ENCODE peak calls at places on chromosomes 5 and 9, in four cellular contexts. G is H1, K is GM12878, Q is HepG2. X is an unnamed sample.

GRCh38 chr5:96747718-96748117 is 60.0 kb downstream of the ERAP1 start:
- DNase-seq in K (no peak), G (no peak), Q (no peak), X (no peak)

GRCh38 chr9:35464056-35465025 is 25.6 kb upstream of the RUSC2 start:
- DNase-seq in Q (no peak), G (no peak), K (no peak), X (no peak)

GRCh38 chr9:76905984-76906861 is at the start of gene PRUNE2:
- DNase-seq in K (no peak), Q (no peak), G (peak; percentile 94), X (peak; percentile 35)

GRCh38 chr5:134136771-134137170 is 22.3 kb downstream of the TCF7 start:
- DNase-seq in K (no peak), G (peak; percentile 39), Q (no peak), X (no peak)

GRCh38 chr9:74478606-74479005 is 18.5 kb upstream of the RORB start:
- DNase-seq in G (no peak), K (no peak), Q (no peak), X (no peak)

GRCh38 chr5:52915176-52915875 is 73.8 kb upstream of the ITGA2 start:
- DNase-seq in Q (peak; percentile 68), G (peak; percentile 59), K (peak; percentile 27), X (peak; percentile 65)

GRCh38 chr5:169581580-169582227 is 1.9 kb upstream of the SPDL1 start:
- DNase-seq in Q (peak; percentile 46), K (no peak), G (peak; percentile 73), X (peak; percentile 39)

GRCh38 chr5:113282470-113282869 is 152.3 kb downstream of the TSSK1B start:
- DNase-seq in K (no peak), Q (no peak), G (no peak), X (no peak)

GRCh38 chr5:139708877-139709586 is 60.9 kb downstream of the CXXC5 start:
- DNase-seq in K (no peak), G (no peak), Q (peak; percentile 75), X (peak; percentile 94)

GRCh38 chr5:10704949-10705621 is 55.9 kb downstream of the DAP start:
- DNase-seq in G (no peak), K (no peak), Q (no peak), X (no peak)

GRCh38 chr9:89187950-89188349 is 9.3 kb upstream of the SHC3 start:
- DNase-seq in Q (no peak), K (no peak), G (no peak), X (no peak)
- H2AFZ ChIP-seq in Q (no peak overlapping the region), K (no peak overlapping the region), G (no peak overlapping the region), X (no peak overlapping the region)

GRCh38 chr5:142277796-142278195 is 47.0 kb downstream of the SPRY4 start:
- DNase-seq in Q (no peak), K (no peak), G (no peak), X (no peak)
- TF ChIP-seq TCF12 in Q (no peak), K (no peak), G (no peak), X (no peak)

GRCh38 chr9:22045423-22045822 is 36.3 kb upstream of the CDKN2B start:
- DNase-seq in G (no peak), Q (no peak), K (no peak), X (no peak)
- TF ChIP-seq YY1 in G (no peak), Q (no peak), K (no peak), X (no peak)

GRCh38 chr5:150660108-150660831 is 781 bp upstream of the MYOZ3 start:
- DNase-seq in K (no peak), G (no peak), Q (no peak), X (peak; percentile 11)

GRCh38 chr5:150661821-150662596 is 958 bp downstream of the MYOZ3 start:
- DNase-seq in G (no peak), Q (no peak), K (no peak), X (no peak)

GRCh38 chr5:150662731-150663516 is 1.9 kb downstream of the MYOZ3 start:
- DNase-seq in G (no peak), K (no peak), Q (no peak), X (no peak)

GRCh38 chr5:150659360-150660107 is 1.5 kb upstream of the MYOZ3 start:
- DNase-seq in Q (no peak), G (no peak), K (no peak), X (peak; percentile 9)

DNA sequence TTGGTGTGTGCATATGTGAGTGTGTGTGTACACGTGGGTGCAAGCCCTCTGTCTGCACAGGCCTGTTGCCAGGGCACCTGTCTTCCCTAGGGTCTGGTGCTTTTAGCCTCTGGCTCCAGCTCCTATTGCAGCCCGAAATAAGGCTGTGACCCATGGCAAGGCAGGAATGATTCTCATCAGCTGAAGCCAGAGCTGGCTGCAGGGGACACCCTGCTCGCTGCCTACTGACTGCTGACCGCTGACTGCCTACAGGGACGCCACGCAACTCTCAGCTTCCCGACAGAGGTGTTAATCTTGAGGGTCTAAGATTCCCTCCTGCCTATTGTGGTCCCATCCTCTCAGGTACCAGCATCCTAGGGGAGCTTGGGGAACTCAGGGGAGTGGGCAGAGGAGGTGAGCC is at the start of gene MYOZ3:
- DNase-seq in G (no peak), Q (no peak), K (no peak), X (peak; percentile 34)
- H2AFZ ChIP-seq in G (peak within 1 kb of the TSS; percentile 36), Q (no peak within 1 kb of the TSS), K (no peak within 1 kb of the TSS), X (no peak within 1 kb of the TSS)

DNA sequence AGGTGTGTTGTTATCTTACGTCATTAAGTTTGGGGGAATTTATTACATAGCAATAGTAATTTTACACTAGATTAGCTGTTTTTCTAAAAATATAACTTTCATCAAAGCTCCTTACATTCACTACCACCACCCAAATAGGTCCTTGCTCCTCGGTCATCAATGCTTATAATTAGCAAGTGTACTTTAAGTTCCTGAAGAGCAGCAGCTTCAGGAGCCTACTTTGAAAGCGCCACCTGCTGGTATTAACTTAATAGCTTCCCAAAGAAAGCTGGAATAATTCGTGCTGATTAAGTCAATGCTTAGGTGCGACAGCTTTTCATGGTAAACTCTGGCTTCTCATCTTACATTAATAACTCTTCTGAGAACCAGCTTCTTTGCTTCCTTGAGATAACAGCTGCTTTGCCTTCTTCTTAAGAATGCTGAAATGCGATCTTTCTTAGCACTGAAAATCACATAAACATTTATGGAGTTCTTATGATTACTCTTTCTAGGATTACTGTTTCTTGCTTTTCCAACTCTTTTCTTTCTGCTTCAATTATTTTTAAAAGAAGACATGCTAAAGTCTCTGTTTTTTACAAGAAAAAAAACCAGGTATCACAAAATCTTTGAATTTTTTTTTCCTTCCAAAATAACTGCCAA is 10.0 kb upstream of the C5 start:
- DNase-seq in G (no peak), Q (peak; percentile 56), K (no peak), X (peak; percentile 47)
- TF ChIP-seq TCF12 in G (no peak), Q (no peak), K (no peak), X (no peak)

DNA sequence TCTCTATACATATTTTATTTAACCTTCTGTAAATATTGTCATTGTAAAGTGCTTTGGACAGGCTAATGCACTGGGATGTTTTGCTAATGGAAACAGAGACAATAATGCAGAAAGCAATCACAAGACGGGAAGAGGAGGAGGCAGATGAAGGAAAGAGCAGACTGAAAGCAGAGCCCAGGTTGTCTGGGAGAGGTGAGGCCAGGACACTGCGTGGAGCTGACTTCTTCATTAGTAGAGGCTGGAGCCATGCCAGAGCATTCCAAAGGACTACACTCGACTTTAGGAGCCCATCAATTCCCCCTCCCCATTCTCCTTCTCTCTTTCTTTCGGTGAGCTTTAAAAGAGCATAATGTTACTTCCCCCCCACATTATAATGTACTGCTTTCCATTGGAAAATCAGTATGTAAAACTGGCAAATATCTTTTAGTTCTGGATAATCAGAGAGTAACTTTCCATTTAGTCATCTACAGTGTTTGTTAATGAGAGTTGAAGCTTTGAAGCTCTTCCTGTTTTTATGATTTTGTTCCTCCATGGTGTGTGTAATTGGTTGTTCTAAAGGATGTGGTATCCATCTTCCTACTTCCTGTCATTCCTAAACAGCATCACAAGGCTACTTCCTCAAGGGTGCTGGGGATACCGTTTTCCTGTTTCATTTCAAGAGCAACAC is 307.4 kb upstream of the MPDZ start:
- DNase-seq in K (no peak), G (no peak), Q (no peak), X (no peak)
- TF ChIP-seq YY1 in K (no peak), G (no peak), Q (no peak), X (no peak)

GRCh38 chr5:109454726-109455505 is 45.1 kb upstream of the PJA2 start:
- DNase-seq in Q (no peak), K (no peak), G (no peak), X (no peak)

GRCh38 chr5:109451161-109451560 is 41.4 kb upstream of the PJA2 start:
- DNase-seq in K (no peak), Q (no peak), G (no peak), X (no peak)

GRCh38 chr5:109452661-109453060 is 42.9 kb upstream of the PJA2 start:
- DNase-seq in K (no peak), Q (no peak), G (no peak), X (no peak)

GRCh38 chr5:109455598-109456096 is 45.9 kb upstream of the PJA2 start:
- DNase-seq in Q (peak; percentile 11), K (peak; percentile 45), G (no peak), X (peak; percentile 10)

DNA sequence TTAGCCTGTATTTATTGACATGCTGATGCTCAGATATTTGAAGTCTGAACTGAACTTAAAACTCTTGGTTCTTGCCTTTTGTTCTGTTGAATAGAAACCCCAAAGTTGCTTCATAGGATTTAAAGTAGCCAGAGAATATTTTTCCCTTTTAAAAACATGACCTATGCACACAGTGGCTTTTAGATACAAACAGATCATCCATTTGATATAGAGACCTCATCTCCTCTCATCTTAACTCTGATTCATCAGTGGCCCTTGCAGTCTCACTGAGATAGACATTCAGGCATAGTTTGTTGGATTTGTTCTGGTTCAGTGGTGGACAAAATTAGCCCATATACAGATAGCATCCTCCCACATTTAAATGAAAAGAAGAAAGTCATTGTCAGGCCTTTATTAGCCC is 43.5 kb upstream of the PJA2 start:
- DNase-seq in G (no peak), Q (no peak), K (no peak), X (no peak)
- H2AFZ ChIP-seq in G (no peak overlapping the region), Q (no peak overlapping the region), K (no peak overlapping the region), X (peak overlapping the region; percentile 63)

GRCh38 chr9:33465096-33465495 is 8.6 kb downstream of the NOL6 start:
- DNase-seq in K (no peak), G (no peak), Q (no peak), X (peak; percentile 4)

GRCh38 chr9:33468215-33468730 is 5.5 kb downstream of the NOL6 start:
- DNase-seq in K (no peak), G (no peak), Q (no peak), X (no peak)

GRCh38 chr9:33467526-33467925 is 6.2 kb downstream of the NOL6 start:
- DNase-seq in G (no peak), K (no peak), Q (no peak), X (peak; percentile 16)

GRCh38 chr9:33465596-33466564 is 7.8 kb downstream of the NOL6 start:
- DNase-seq in Q (no peak), G (no peak), K (no peak), X (peak; percentile 9)

DNA sequence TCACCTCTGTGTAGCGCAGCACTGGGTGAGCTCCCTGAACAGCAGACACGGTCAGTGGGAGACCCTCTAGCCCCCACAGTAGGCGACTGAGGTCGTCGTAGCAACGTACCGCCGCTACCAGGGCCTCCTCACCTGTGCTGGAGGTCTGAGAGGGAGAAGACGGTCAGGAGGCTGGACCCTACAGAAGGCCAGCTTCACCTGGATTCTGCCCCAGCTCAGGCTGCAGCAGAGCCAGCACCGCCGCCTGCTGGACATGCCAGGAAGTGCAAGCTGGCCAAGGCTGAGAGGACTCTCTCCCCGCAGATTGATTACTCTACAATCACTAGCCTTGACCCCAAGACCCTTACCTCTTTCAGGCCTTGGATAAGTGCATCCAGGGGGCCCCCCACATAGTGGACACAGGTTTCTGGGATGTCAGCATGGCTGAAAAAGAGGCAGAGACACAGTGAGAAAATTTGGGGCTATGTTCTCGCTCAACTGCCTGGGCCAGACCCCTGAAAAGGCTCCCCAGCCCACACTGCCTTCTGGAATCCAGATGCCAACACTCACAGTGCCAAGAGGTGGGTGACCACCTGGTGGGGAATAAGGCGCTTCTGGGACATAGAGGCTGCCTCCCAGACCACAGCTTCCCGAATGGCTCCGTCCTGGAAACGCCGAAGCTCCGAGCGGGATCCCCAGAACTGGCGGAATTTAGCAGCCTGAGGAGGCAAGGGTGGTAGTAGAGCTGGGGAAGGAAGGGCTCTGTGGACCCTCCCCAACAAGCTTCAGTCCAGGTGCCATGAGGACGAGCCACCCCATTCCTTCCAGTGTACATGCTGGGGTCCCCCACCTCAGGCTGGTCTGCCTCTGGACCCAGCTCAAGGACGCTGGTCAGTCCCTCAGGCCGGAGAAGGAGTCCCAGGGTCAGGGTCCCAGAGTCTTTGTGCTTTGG is 6.9 kb downstream of the NOL6 start:
- DNase-seq in K (no peak), Q (peak; percentile 19), G (peak; percentile 96), X (peak; percentile 86)
- TF ChIP-seq TCF12 in K (peak; percentile 15), Q (no peak), G (no peak), X (no peak)

X was measured in SK-N-SH.